ENCODE peak calls at places on chromosomes 2 and 18, in five cellular contexts. G, V, C, R and X are unnamed samples.
A peak's percentile ranks its signal among the peaks of the same experiment; 100 is the strongest.

GRCh38 chr18:24603151-24603550 is 142.7 kb downstream of the HRH4 start:
- DNase-seq in V (no peak), G (no peak), C (no peak), R (no peak), X (no peak)

GRCh38 chr2:134379293-134379692 is 125.4 kb downstream of the MGAT5 start:
- DNase-seq in V (no peak), C (no peak), R (no peak), G (no peak), X (no peak)

GRCh38 chr18:24488824-24489493 is 28.5 kb downstream of the HRH4 start:
- DNase-seq in C (peak; percentile 60), R (no peak), V (peak; percentile 21), G (no peak), X (no peak)

GRCh38 chr2:162917626-162918025 is 79.1 kb upstream of the KCNH7 start:
- DNase-seq in G (no peak), R (no peak), V (no peak), C (no peak), X (no peak)

GRCh38 chr2:69514406-69514805 is 77.2 kb upstream of the NFU1 start:
- DNase-seq in V (no peak), C (peak; percentile 22), G (no peak), R (no peak), X (no peak)

GRCh38 chr2:103365071-103365470 is 603.2 kb downstream of the TMEM182 start:
- DNase-seq in G (no peak), R (no peak), V (no peak), C (no peak), X (no peak)

GRCh38 chr2:29952973-29953372 is 31.6 kb upstream of the ALK start:
- DNase-seq in V (no peak), G (no peak), C (no peak), R (no peak), X (no peak)

GRCh38 chr2:105868060-105868459 is 123.3 kb downstream of the NCK2 start:
- DNase-seq in V (no peak), R (no peak), C (no peak), G (no peak), X (no peak)

GRCh38 chr18:63961430-63961980 is 8.4 kb upstream of the SERPINB8 start:
- DNase-seq in C (no peak), R (no peak), V (no peak), G (no peak), X (no peak)

GRCh38 chr2:11344956-11345671 is 678 bp upstream of the ROCK2 start:
- DNase-seq in V (peak; percentile 22), G (peak; percentile 6), R (no peak), C (peak; percentile 77), X (peak; percentile 63)